ENCODE peak calls at places on chromosome 5, in six cellular contexts. One of them, this sample, is unnamed.

GRCh38 chr5:73115399-73116051 is 4.8 kb upstream of the TMEM171 start:
- DNase-seq in lung: no peak
- DNase-seq in stomach: no peak
- DNase-seq in psoas muscle: no peak
- DNase-seq in testis: no peak
- DNase-seq in bronchial epithelial cell: peak
- DNase-seq in this sample: no peak

GRCh38 chr5:83145241-83145640 is 67.9 kb downstream of the XRCC4 start:
- DNase-seq in lung: no peak
- DNase-seq in stomach: no peak
- DNase-seq in psoas muscle: no peak
- DNase-seq in testis: no peak
- DNase-seq in bronchial epithelial cell: peak
- DNase-seq in this sample: no peak

GRCh38 chr5:151157426-151158286 is at the start of gene ANXA6:
- DNase-seq in lung: peak
- DNase-seq in stomach: peak
- DNase-seq in psoas muscle: peak
- DNase-seq in testis: peak
- DNase-seq in bronchial epithelial cell: peak
- DNase-seq in this sample: no peak

GRCh38 chr5:107469485-107469884 is 201.3 kb downstream of the EFNA5 start:
- DNase-seq in lung: no peak
- DNase-seq in stomach: no peak
- DNase-seq in psoas muscle: no peak
- DNase-seq in testis: no peak
- DNase-seq in bronchial epithelial cell: peak
- DNase-seq in this sample: no peak

GRCh38 chr5:65142511-65143011 is 339.2 kb downstream of the ADAMTS6 start:
- DNase-seq in lung: no peak
- DNase-seq in stomach: no peak
- DNase-seq in psoas muscle: no peak
- DNase-seq in testis: no peak
- DNase-seq in bronchial epithelial cell: peak
- DNase-seq in this sample: no peak

GRCh38 chr5:119746984-119747383 is 117.6 kb downstream of the FAM170A start:
- DNase-seq in lung: no peak
- DNase-seq in stomach: no peak
- DNase-seq in psoas muscle: no peak
- DNase-seq in testis: no peak
- DNase-seq in bronchial epithelial cell: no peak
- DNase-seq in this sample: no peak

GRCh38 chr5:72066658-72067057 is 40.6 kb upstream of the MAP1B start:
- DNase-seq in lung: no peak
- DNase-seq in stomach: no peak
- DNase-seq in psoas muscle: no peak
- DNase-seq in testis: no peak
- DNase-seq in bronchial epithelial cell: peak
- DNase-seq in this sample: no peak

GRCh38 chr5:97062046-97062445 is 80.4 kb downstream of the LIX1 start:
- DNase-seq in lung: no peak
- DNase-seq in stomach: no peak
- DNase-seq in psoas muscle: no peak
- DNase-seq in testis: no peak
- DNase-seq in bronchial epithelial cell: no peak
- DNase-seq in this sample: no peak

GRCh38 chr5:39130716-39131115 is 56.5 kb upstream of the RICTOR start:
- DNase-seq in lung: no peak
- DNase-seq in stomach: no peak
- DNase-seq in psoas muscle: no peak
- DNase-seq in testis: no peak
- DNase-seq in bronchial epithelial cell: peak
- DNase-seq in this sample: no peak

GRCh38 chr5:124252094-124252750 is 494.2 kb downstream of the ZNF608 start:
- DNase-seq in lung: no peak
- DNase-seq in stomach: no peak
- DNase-seq in psoas muscle: no peak
- DNase-seq in testis: no peak
- DNase-seq in bronchial epithelial cell: no peak
- DNase-seq in this sample: no peak

GRCh38 chr5:133240425-133241091 is 188.7 kb downstream of the HSPA4 start:
- DNase-seq in lung: no peak
- DNase-seq in stomach: peak
- DNase-seq in psoas muscle: no peak
- DNase-seq in testis: peak
- DNase-seq in bronchial epithelial cell: peak
- DNase-seq in this sample: peak

GRCh38 chr5:10836991-10837390 is 76.0 kb upstream of the DAP start:
- DNase-seq in lung: no peak
- DNase-seq in stomach: no peak
- DNase-seq in psoas muscle: no peak
- DNase-seq in testis: no peak
- DNase-seq in bronchial epithelial cell: no peak
- DNase-seq in this sample: no peak

GRCh38 chr5:53017383-53017782 is 28.2 kb downstream of the ITGA2 start:
- DNase-seq in lung: no peak
- DNase-seq in stomach: no peak
- DNase-seq in psoas muscle: no peak
- DNase-seq in testis: no peak
- DNase-seq in bronchial epithelial cell: no peak
- DNase-seq in this sample: no peak

GRCh38 chr5:125673359-125673950 is 749.8 kb upstream of the GRAMD2B start:
- DNase-seq in lung: no peak
- DNase-seq in stomach: no peak
- DNase-seq in psoas muscle: no peak
- DNase-seq in testis: no peak
- DNase-seq in bronchial epithelial cell: no peak
- DNase-seq in this sample: no peak

GRCh38 chr5:133041157-133041784 is 10.5 kb upstream of the HSPA4 start:
- DNase-seq in lung: no peak
- DNase-seq in stomach: no peak
- DNase-seq in psoas muscle: no peak
- DNase-seq in testis: no peak
- DNase-seq in bronchial epithelial cell: peak
- DNase-seq in this sample: no peak

GRCh38 chr5:36744041-36744677 is 132.4 kb upstream of the NIPBL start:
- DNase-seq in lung: no peak
- DNase-seq in stomach: no peak
- DNase-seq in psoas muscle: no peak
- DNase-seq in testis: no peak
- DNase-seq in bronchial epithelial cell: no peak
- DNase-seq in this sample: no peak

GRCh38 chr5:40909233-40909632 is at the start of gene C7:
- DNase-seq in lung: no peak
- DNase-seq in stomach: no peak
- DNase-seq in psoas muscle: no peak
- DNase-seq in testis: peak
- DNase-seq in bronchial epithelial cell: no peak
- DNase-seq in this sample: no peak

GRCh38 chr5:93008502-93009167 is 572.4 kb downstream of the NR2F1-AS1 start:
- DNase-seq in lung: no peak
- DNase-seq in stomach: no peak
- DNase-seq in psoas muscle: no peak
- DNase-seq in testis: no peak
- DNase-seq in bronchial epithelial cell: no peak
- DNase-seq in this sample: no peak

DNA sequence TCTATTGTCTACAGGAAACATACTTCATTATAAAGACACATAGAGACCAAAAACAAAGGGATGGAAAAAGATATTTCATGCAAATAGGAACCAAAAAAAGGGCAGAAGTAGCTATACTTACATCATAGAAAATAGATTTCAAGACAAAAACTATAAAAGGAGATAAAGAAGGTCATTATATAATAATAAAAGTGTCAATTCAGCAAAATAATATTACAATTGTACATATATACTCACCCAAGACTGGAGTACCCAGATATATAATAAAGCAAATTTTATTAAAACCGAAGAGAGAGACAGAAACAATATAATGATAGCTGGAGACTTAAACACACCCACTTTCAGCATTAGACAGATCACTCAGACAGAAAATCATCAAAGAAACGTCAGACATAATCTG is 546.3 kb downstream of the PRDM9 start:
- DNase-seq in lung: no peak
- DNase-seq in stomach: no peak
- DNase-seq in psoas muscle: no peak
- DNase-seq in testis: no peak
- DNase-seq in bronchial epithelial cell: no peak
- DNase-seq in this sample: no peak
- TF ChIP-seq CTCF in lung: no peak
- TF ChIP-seq CTCF in stomach: no peak
- TF ChIP-seq CTCF in psoas muscle: no peak
- TF ChIP-seq CTCF in testis: no peak
- TF ChIP-seq CTCF in bronchial epithelial cell: no peak
- TF ChIP-seq CTCF in this sample: no peak

DNA sequence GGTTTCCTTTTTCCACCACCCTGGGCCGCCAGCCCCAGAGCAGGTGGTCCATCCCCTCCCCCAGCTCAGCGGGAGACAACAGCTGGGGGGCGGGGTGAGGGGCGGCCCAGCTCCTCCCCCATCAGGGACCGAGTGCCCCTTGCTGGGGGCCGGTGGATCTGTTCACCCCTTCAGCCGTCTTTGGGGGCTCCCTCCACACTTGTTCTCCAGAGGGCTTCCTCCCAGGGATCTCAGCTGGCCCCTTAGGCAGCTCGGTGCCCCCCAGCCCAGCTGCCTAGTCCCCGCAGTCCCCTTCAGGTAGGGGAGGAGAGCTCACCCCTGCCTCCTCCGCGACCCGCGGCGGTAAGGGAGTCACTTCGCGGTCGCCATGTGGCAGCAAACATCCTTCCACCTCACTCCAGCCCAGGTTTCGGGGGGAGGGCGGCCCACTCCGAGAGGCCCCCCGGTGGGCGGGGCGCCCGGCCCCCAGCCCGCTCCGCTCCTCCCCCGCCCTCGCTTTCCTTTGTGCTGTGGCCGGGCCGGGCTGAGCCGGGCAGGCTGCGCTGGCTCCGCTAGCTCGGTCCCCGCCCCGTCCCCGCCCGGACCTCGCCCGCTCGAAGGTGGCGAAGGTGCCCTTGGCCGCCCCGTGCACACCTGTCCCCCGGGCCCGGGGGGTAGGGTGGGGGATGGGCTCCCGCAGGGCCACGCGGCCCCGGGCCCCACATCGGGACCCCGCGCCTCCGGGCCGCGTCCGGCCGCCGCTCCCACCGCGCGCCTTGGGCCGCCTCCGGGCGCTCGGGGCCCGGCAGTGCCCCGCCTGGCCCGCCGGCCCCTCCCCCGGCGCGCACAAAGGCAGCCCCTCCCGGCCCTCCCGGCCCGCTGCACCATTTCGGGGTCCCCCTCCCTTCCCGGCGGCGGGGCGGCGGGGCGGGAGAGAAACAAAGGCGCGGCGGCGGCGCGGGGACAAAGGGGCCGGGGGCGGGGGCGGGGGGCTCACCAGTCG is 683 bp downstream of the DBN1 start:
- DNase-seq in lung: no peak
- DNase-seq in stomach: peak
- DNase-seq in psoas muscle: peak
- DNase-seq in testis: no peak
- DNase-seq in bronchial epithelial cell: no peak
- DNase-seq in this sample: no peak
- H3K4me3 ChIP-seq in lung: peak
- H3K4me3 ChIP-seq in stomach: peak
- H3K4me3 ChIP-seq in psoas muscle: peak
- H3K4me3 ChIP-seq in testis: peak
- H3K4me3 ChIP-seq in bronchial epithelial cell: peak
- H3K4me3 ChIP-seq in this sample: peak

GRCh38 chr5:168969341-168969863 is 331.5 kb downstream of the SLIT3 start:
- DNase-seq in lung: no peak
- DNase-seq in stomach: no peak
- DNase-seq in psoas muscle: no peak
- DNase-seq in testis: no peak
- DNase-seq in bronchial epithelial cell: no peak
- DNase-seq in this sample: no peak

GRCh38 chr5:168964182-168964581 is 336.8 kb downstream of the SLIT3 start:
- DNase-seq in lung: no peak
- DNase-seq in stomach: no peak
- DNase-seq in psoas muscle: no peak
- DNase-seq in testis: no peak
- DNase-seq in bronchial epithelial cell: no peak
- DNase-seq in this sample: no peak

GRCh38 chr5:168962323-168962722 is 338.6 kb downstream of the SLIT3 start:
- DNase-seq in lung: no peak
- DNase-seq in stomach: no peak
- DNase-seq in psoas muscle: no peak
- DNase-seq in testis: no peak
- DNase-seq in bronchial epithelial cell: no peak
- DNase-seq in this sample: no peak

GRCh38 chr5:168967882-168968620 is 332.9 kb downstream of the SLIT3 start:
- DNase-seq in lung: no peak
- DNase-seq in stomach: no peak
- DNase-seq in psoas muscle: no peak
- DNase-seq in testis: no peak
- DNase-seq in bronchial epithelial cell: no peak
- DNase-seq in this sample: no peak

DNA sequence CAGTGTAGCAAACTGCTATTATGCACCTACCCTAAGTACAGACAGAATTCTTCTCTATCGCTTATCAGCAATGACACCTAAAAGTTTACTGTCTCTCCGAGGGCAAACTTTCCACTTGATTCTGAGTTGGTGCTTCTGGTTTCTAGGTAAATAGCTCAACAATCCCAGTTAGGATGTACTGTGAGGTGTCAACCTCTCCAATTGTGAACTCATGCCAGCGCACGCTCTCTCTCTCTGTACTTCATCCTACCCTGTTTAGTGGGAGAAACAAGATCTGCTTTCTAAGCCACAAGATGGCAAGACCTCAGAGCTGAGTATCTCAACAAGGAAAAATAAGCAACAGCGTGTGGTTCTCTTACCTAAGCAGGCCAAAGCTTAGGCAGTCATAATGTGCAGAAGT is 335.3 kb downstream of the SLIT3 start:
- DNase-seq in lung: no peak
- DNase-seq in stomach: no peak
- DNase-seq in psoas muscle: no peak
- DNase-seq in testis: no peak
- DNase-seq in bronchial epithelial cell: no peak
- DNase-seq in this sample: no peak
- TF ChIP-seq CTCF in lung: no peak
- TF ChIP-seq CTCF in stomach: no peak
- TF ChIP-seq CTCF in psoas muscle: no peak
- TF ChIP-seq CTCF in testis: no peak
- TF ChIP-seq CTCF in bronchial epithelial cell: no peak
- TF ChIP-seq CTCF in this sample: no peak

DNA sequence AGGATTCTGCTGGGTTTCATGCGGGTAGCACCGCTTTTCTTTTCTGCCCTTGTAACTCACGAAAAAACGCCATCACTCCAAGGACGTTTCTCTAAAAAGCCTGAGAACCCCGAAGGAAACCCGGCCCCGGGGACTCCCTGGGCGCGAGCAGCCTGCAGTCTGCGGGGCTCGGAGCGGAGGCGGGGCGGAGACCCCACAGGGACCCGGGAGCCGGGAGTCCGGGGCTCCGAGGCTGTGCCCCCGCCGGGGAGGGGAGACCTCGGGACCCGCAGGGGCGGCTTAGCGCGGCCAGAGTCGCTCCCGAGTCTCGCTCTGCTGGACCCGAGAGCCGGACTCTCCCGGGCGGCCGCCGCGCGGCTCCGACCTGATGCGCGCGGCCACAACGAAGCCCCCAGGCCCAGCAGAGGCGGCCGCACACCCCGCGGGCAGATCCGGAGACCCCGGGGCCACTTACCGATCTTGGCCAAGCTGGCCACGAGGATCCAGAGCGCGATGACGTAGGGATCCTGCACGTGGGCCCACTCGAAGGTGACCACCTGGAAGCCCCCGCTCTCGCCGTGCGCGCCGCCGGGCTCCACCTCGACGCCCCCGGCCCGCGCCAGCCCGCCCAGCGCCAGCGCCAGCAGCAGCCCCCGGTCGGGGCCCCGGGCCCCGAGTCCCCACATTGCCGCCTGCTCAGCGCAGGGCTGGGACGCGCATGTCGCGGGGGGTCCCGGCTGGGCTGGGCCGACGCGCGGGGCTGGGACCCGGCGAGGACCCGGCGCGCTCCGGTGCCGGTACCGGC is 399 bp downstream of the SLC9A3 start:
- DNase-seq in lung: no peak
- DNase-seq in stomach: no peak
- DNase-seq in psoas muscle: no peak
- DNase-seq in testis: no peak
- DNase-seq in bronchial epithelial cell: no peak
- DNase-seq in this sample: no peak
- H3K4me3 ChIP-seq in lung: no peak
- H3K4me3 ChIP-seq in stomach: peak
- H3K4me3 ChIP-seq in psoas muscle: peak
- H3K4me3 ChIP-seq in testis: peak
- H3K4me3 ChIP-seq in bronchial epithelial cell: no peak
- H3K4me3 ChIP-seq in this sample: no peak